ENCODE peak calls at places on chromosome 21, in four cellular contexts. H, V, C and M are unnamed samples.
A peak's percentile ranks its signal among the peaks of the same experiment; 100 is the strongest.

GRCh38 chr21:29674343-29674742 is 265.5 kb downstream of the GRIK1 start:
- DNase-seq in V (no peak), C (no peak), H (no peak), M (no peak)

GRCh38 chr21:44697811-44698734 is 1.1 kb downstream of the KRTAP10-12 start:
- DNase-seq in H (no peak), C (no peak), V (no peak), M (no peak)

GRCh38 chr21:42781981-42782722 is 97.2 kb downstream of the WDR4 start:
- DNase-seq in C (no peak), H (no peak), V (no peak), M (no peak)

GRCh38 chr21:29155118-29155932 is 24.9 kb downstream of the MAP3K7CL start:
- DNase-seq in C (no peak), H (peak; percentile 64), V (no peak), M (no peak)

GRCh38 chr21:32719085-32719484 is 8.7 kb downstream of the SYNJ1 start:
- DNase-seq in H (no peak), C (no peak), V (no peak), M (no peak)

GRCh38 chr21:29975776-29976175 is 36.0 kb upstream of the GRIK1 start:
- DNase-seq in V (no peak), C (no peak), H (no peak), M (no peak)

GRCh38 chr21:41750051-41750450 is 16.8 kb downstream of the RIPK4 start:
- DNase-seq in C (no peak), H (no peak), V (no peak), M (no peak)

GRCh38 chr21:25721987-25722386 is 12.7 kb downstream of the ATP5PF start:
- DNase-seq in V (no peak), C (no peak), H (no peak), M (no peak)

GRCh38 chr21:14121719-14122118 is 89.0 kb downstream of the LIPI start:
- DNase-seq in H (no peak), C (no peak), V (no peak), M (no peak)

GRCh38 chr21:41699311-41699710 is 67.5 kb downstream of the RIPK4 start:
- DNase-seq in V (no peak), H (no peak), C (no peak), M (no peak)

GRCh38 chr21:44940116-44940631 is 345 bp downstream of the SLX9 start:
- DNase-seq in V (no peak), H (no peak), C (no peak), M (peak; percentile 17)

GRCh38 chr21:22250355-22250754 is 1252.1 kb downstream of the NCAM2 start:
- DNase-seq in C (no peak), V (no peak), H (no peak), M (no peak)

GRCh38 chr21:36188937-36189336 is 32.3 kb downstream of the DOP1B start:
- DNase-seq in C (no peak), V (no peak), H (no peak), M (no peak)

GRCh38 chr21:40681164-40681859 is 165.6 kb downstream of the DSCAM start:
- DNase-seq in V (no peak), C (no peak), H (no peak), M (no peak)

GRCh38 chr21:44552681-44553080 is 1.4 kb upstream of the KRTAP10-2 start:
- DNase-seq in V (no peak), C (no peak), H (no peak), M (no peak)

GRCh38 chr21:32687946-32688345 is 39.9 kb downstream of the SYNJ1 start:
- DNase-seq in C (no peak), V (no peak), H (no peak), M (no peak)

GRCh38 chr21:45327458-45328197 is 39.9 kb upstream of the POFUT2 start:
- DNase-seq in C (no peak), H (no peak), V (no peak), M (no peak)

GRCh38 chr21:29308456-29308783 is 9.7 kb downstream of the BACH1 start:
- DNase-seq in H (no peak), V (no peak), C (no peak), M (no peak)

GRCh38 chr21:46126321-46127238 is 28.7 kb downstream of the COL6A2 start:
- DNase-seq in H (no peak), V (no peak), C (no peak), M (no peak)

GRCh38 chr21:38511198-38511597 is 12.9 kb upstream of the ERG start:
- DNase-seq in C (no peak), H (no peak), V (no peak), M (no peak)

GRCh38 chr21:42495765-42496119 is 282 bp downstream of the RSPH1 start:
- DNase-seq in V (peak; percentile 50), H (no peak), C (no peak), M (peak; percentile 58)

GRCh38 chr21:33325222-33326067 is 675 bp downstream of the IFNAR1 start:
- DNase-seq in H (peak; percentile 91), C (peak; percentile 57), V (peak; percentile 38), M (peak; percentile 76)

GRCh38 chr21:36319767-36320420 is at the start of gene MORC3:
- DNase-seq in C (peak; percentile 99), H (peak; percentile 99), V (peak; percentile 97), M (peak; percentile 100)

GRCh38 chr21:17495680-17496079 is 17.2 kb upstream of the CXADR start:
- DNase-seq in V (no peak), H (peak; percentile 3), C (no peak), M (no peak)

GRCh38 chr21:45542242-45542666 is at the start of gene SLC19A1:
- DNase-seq in V (peak; percentile 29), H (peak; percentile 43), C (no peak), M (peak; percentile 37)

GRCh38 chr21:16908087-16908486 is 604.8 kb upstream of the CXADR start:
- DNase-seq in V (no peak), H (peak; percentile 50), C (no peak), M (no peak)

GRCh38 chr21:40129809-40130208 is 262.6 kb downstream of the PCP4 start:
- DNase-seq in V (no peak), C (no peak), H (no peak), M (no peak)

GRCh38 chr21:41777934-41778815 is 11.3 kb upstream of the RIPK4 start:
- DNase-seq in H (peak; percentile 92), C (peak; percentile 31), V (peak; percentile 66), M (peak; percentile 70)

GRCh38 chr21:31133243-31133830 is 95.1 kb upstream of the KRTAP19-8 start:
- DNase-seq in C (no peak), H (no peak), V (no peak), M (no peak)

GRCh38 chr21:36630485-36631206 is 68.3 kb upstream of the SIM2 start:
- DNase-seq in C (peak; percentile 19), H (peak; percentile 65), V (no peak), M (peak; percentile 63)

GRCh38 chr21:35390013-35390776 is 341.1 kb upstream of the RUNX1 start:
- DNase-seq in C (no peak), V (no peak), H (peak; percentile 59), M (no peak)

GRCh38 chr21:29656504-29657227 is 283.1 kb downstream of the GRIK1 start:
- DNase-seq in H (peak; percentile 90), C (peak; percentile 76), V (no peak), M (peak; percentile 57)

GRCh38 chr21:39388038-39388810 is 39.3 kb upstream of the HMGN1 start:
- DNase-seq in H (peak; percentile 85), C (peak; percentile 62), V (peak; percentile 79), M (peak; percentile 82)

GRCh38 chr21:35556536-35556935 is 503.8 kb downstream of the SETD4 start:
- DNase-seq in H (no peak), C (no peak), V (no peak), M (no peak)

GRCh38 chr21:42299324-42300044 is 15.7 kb downstream of the TFF3 start:
- DNase-seq in C (no peak), H (peak; percentile 27), V (peak; percentile 17), M (peak; percentile 90)

GRCh38 chr21:35046880-35047229 is 2.2 kb downstream of the RUNX1 start:
- DNase-seq in C (no peak), H (no peak), V (no peak), M (peak; percentile 48)

GRCh38 chr21:44354001-44354405 is 582 bp downstream of the TRPM2 start:
- DNase-seq in C (no peak), V (peak; percentile 13), H (peak; percentile 35), M (no peak)

GRCh38 chr21:14890141-14890540 is 174.7 kb downstream of the NRIP1 start:
- DNase-seq in H (no peak), C (no peak), V (no peak), M (no peak)